ENCODE peak calls at places on chromosome 7, in four cellular contexts. N is SK-N-SH, J is A549, V is HepG2. X is an unnamed sample.

GRCh38 chr7:112132123-112132694 is 74.0 kb downstream of the DOCK4 start:
- DNase-seq in N (peak), J (no peak), V (peak), X (no peak)

GRCh38 chr7:28137471-28137870 is 43.1 kb downstream of the JAZF1 start:
- DNase-seq in N (no peak), J (no peak), V (no peak), X (no peak)

GRCh38 chr7:151244156-151244870 is 4.2 kb downstream of the SMARCD3 start:
- DNase-seq in N (peak), V (no peak), J (peak), X (peak)

GRCh38 chr7:148921806-148922205 is 37.7 kb upstream of the EZH2 start:
- DNase-seq in N (no peak), J (no peak), V (no peak), X (no peak)

GRCh38 chr7:71165708-71166107 is 33.8 kb downstream of the GALNT17 start:
- DNase-seq in V (no peak), N (no peak), J (no peak), X (no peak)

GRCh38 chr7:113797420-113797995 is 121.3 kb downstream of the PPP1R3A start:
- DNase-seq in V (no peak), J (no peak), N (no peak), X (no peak)

GRCh38 chr7:148699024-148699771 is 495 bp downstream of the CUL1 start:
- DNase-seq in J (peak), N (peak), V (peak), X (no peak)

GRCh38 chr7:26476271-26476670 is 184.6 kb downstream of the SNX10 start:
- DNase-seq in V (no peak), N (no peak), J (no peak), X (no peak)

GRCh38 chr7:14936530-14936929 is 34.0 kb upstream of the DGKB start:
- DNase-seq in J (no peak), V (no peak), N (no peak), X (no peak)

GRCh38 chr7:93960986-93961385 is 39.5 kb downstream of the GNG11 start:
- DNase-seq in V (no peak), J (no peak), N (no peak), X (no peak)

GRCh38 chr7:102129636-102130370 is 156.9 kb upstream of the SH2B2 start:
- DNase-seq in V (no peak), N (no peak), J (no peak), X (no peak)

GRCh38 chr7:157211710-157212109 is 73.0 kb downstream of the UBE3C start:
- DNase-seq in V (no peak), N (no peak), J (no peak), X (no peak)

GRCh38 chr7:129862672-129863071 is 90.1 kb downstream of the UBE2H start:
- DNase-seq in J (no peak), N (no peak), V (no peak), X (no peak)

GRCh38 chr7:148356303-148356702 is 234.3 kb upstream of the C7orf33 start:
- DNase-seq in V (no peak), N (no peak), J (no peak), X (no peak)

GRCh38 chr7:156050636-156051569 is 238.6 kb upstream of the SHH start:
- DNase-seq in N (no peak), V (no peak), J (no peak), X (no peak)

GRCh38 chr7:82166666-82167065 is 276.9 kb downstream of the CACNA2D1 start:
- DNase-seq in V (no peak), J (no peak), N (no peak), X (no peak)

GRCh38 chr7:131546126-131546525 is 10.3 kb downstream of the PODXL start:
- DNase-seq in V (peak), N (no peak), J (no peak), X (no peak)

GRCh38 chr7:157930441-157930840 is 593.6 kb downstream of the DNAJB6 start:
- DNase-seq in J (no peak), V (no peak), N (no peak), X (no peak)

GRCh38 chr7:27141591-27142561 is 1.6 kb downstream of the HOXA5 start:
- DNase-seq in V (peak), J (peak), N (peak), X (no peak)

GRCh38 chr7:151351967-151352366 is 10.4 kb downstream of the NUB1 start:
- DNase-seq in V (no peak), N (no peak), J (no peak), X (no peak)

GRCh38 chr7:77313876-77314480 is 102.2 kb downstream of the GSAP start:
- DNase-seq in J (no peak), N (no peak), V (no peak), X (no peak)

GRCh38 chr7:31122649-31123058 is 70.5 kb downstream of the ADCYAP1R1 start:
- DNase-seq in N (peak), V (peak), J (peak), X (no peak)
- TF ChIP-seq PBX3 in N (no peak), V (no peak), J (no peak), X (no peak)

GRCh38 chr7:44638611-44639557 is 32.5 kb downstream of the OGDH start:
- DNase-seq in N (peak), J (peak), V (peak), X (peak)
- TF ChIP-seq RFX5 in N (no peak), J (no peak), V (no peak), X (no peak)

DNA sequence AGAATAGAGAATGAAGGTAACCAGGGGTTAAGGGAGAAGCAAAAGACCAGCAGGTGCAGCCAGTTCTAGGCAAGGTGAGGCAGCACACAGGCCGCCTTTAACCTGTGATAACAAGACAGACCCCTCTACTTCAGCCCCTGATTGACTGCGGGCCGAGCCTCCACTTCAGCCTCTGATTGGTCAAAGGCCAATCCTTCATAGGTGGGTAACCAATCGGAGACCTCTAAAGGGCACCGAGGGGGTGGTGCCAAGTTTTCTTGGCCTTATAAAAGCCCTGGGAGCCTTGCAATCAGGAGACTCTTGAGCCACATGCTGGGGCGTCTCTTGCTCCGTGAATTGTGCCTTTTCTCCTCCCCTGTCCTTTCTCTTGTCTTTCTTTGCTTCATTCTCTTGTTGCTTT is 98.8 kb downstream of the ELFN1 start:
- DNase-seq in N (peak), V (no peak), J (peak), X (no peak)
- TF ChIP-seq PBX3 in N (peak), V (no peak), J (no peak), X (peak)

DNA sequence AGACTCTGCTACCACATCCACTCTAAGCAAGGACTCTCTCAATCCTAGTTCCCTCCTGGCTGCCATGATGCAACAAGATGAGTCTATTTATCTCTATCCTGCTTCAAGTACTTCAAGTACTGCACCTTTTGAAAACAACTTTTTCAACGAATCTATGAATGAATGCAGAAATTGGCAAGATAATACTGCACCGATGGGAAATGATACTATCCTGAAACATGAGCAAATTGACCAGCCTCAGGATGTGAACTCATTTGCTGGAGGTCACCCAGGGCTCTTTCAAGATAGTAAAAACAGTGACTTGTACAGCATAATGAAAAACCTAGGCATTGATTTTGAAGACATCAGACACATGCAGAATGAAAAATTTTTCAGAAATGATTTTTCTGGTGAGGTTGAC is 40.7 kb downstream of the AHR start:
- DNase-seq in J (no peak), N (no peak), V (no peak), X (no peak)
- TF ChIP-seq RFX5 in J (no peak), N (no peak), V (no peak), X (no peak)

GRCh38 chr7:512541-513311 is 6.9 kb downstream of the PDGFA start:
- DNase-seq in V (no peak), J (no peak), N (no peak), X (no peak)
- TF ChIP-seq PBX3 in V (no peak), J (no peak), N (no peak), X (no peak)

DNA sequence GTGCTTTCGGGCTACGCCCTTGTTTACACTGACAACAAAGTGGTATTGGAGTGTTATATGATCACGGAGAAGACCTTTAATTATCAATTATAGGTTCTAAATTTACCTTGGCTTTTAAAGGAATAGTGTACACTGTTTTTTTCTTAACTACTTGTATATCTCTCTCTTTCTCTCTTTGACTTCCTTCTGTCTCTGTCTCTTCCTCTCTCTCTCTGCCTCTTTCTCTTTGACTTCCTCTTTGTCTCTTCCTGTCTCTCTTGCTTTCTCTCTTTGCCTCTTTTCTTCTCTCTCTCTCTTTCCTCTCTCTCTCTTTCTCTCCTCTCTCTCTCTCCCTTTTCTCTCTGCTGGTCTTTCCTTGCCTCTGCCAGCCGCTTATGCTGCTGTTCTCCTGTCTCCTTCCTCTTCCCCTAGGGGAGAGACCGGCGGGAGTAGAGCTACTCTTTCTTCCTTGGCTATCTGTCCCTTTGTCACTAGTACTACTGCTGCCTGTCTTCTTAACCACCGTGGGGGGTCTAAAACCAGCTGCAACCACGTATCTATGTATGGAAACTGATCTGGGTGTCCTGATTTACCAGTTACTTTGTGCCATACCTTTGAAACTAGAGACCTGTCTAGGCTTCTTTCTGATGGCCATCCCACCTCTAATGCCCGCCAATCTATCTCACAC is 36.9 kb upstream of the GSDME start:
- DNase-seq in J (no peak), N (no peak), V (no peak), X (no peak)
- TF ChIP-seq RFX5 in J (no peak), N (no peak), V (no peak), X (no peak)

GRCh38 chr7:39661960-39662359 is 38.6 kb downstream of the RALA start:
- DNase-seq in N (no peak), J (no peak), V (no peak), X (no peak)

GRCh38 chr7:39651262-39651661 is 27.9 kb downstream of the RALA start:
- DNase-seq in J (no peak), N (no peak), V (no peak), X (no peak)

GRCh38 chr7:39659356-39660013 is 36.1 kb downstream of the RALA start:
- DNase-seq in V (no peak), J (no peak), N (no peak), X (no peak)

GRCh38 chr7:39650676-39651075 is 27.3 kb downstream of the RALA start:
- DNase-seq in N (no peak), V (no peak), J (no peak), X (no peak)

GRCh38 chr7:39656415-39656814 is 33.0 kb downstream of the RALA start:
- DNase-seq in V (no peak), J (no peak), N (no peak), X (no peak)
- TF ChIP-seq PBX3 in V (no peak), J (no peak), N (no peak), X (no peak)

DNA sequence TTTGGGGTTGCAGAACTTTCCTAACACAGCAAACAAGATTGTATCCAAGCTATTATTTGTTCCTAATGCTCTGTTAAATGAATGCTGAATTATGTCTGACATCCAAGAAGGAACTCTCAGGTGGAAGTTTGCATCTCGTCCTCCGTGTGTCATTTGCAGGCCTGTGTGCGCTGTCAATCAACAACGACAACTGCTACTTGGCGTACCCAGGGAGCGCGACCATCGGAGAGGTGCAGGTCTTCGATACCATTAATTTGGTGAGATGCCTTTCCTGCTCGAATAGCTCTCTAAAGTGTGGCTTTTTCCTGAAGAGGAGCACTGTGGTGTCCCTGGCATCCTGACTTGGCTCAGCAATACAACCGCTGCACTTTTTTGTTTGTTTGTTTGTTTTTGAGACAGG is 26.9 kb downstream of the WIPI2 start:
- DNase-seq in J (no peak), N (no peak), V (no peak), X (no peak)
- TF ChIP-seq RFX5 in J (no peak), N (no peak), V (no peak), X (no peak)

X was measured in GM12878.